ENCODE peak calls at places on chromosome 5, in five cellular contexts. L is heart left ventricle, A is ovary, N is AG04450, C is Caco-2. Q is an unnamed sample.
A peak's percentile ranks its signal among the peaks of the same experiment; 100 is the strongest.

GRCh38 chr5:125492977-125493376 is 746.5 kb upstream of the ZNF608 start:
- DNase-seq in A (no peak), C (no peak), L (no peak), N (no peak), Q (no peak)

GRCh38 chr5:156883316-156883875 is 33.3 kb downstream of the PPP1R2B start:
- DNase-seq in N (no peak), A (no peak), L (no peak), C (no peak), Q (no peak)

GRCh38 chr5:149838881-149839739 is 105.5 kb downstream of the PDE6A start:
- DNase-seq in A (no peak), N (no peak), L (no peak), C (no peak), Q (no peak)

GRCh38 chr5:135447298-135447929 is at the start of gene DCANP1:
- DNase-seq in N (no peak), C (no peak), L (no peak), A (no peak), Q (no peak)

GRCh38 chr5:149946118-149946517 is 1.5 kb upstream of the PDE6A start:
- DNase-seq in A (no peak), C (no peak), L (no peak), N (no peak), Q (no peak)

GRCh38 chr5:111134080-111134479 is 41.9 kb downstream of the WDR36 start:
- DNase-seq in N (peak; percentile 38), L (no peak), A (peak; percentile 25), C (no peak), Q (no peak)

GRCh38 chr5:120614512-120614911 is 150.4 kb downstream of the PRR16 start:
- DNase-seq in L (no peak), C (no peak), A (no peak), N (no peak), Q (no peak)

GRCh38 chr5:42597318-42597937 is 159.2 kb upstream of the CCDC152 start:
- DNase-seq in A (no peak), C (no peak), L (peak; percentile 20), N (no peak), Q (no peak)

GRCh38 chr5:168219515-168220410 is 71.7 kb upstream of the WWC1 start:
- DNase-seq in A (peak; percentile 42), C (peak; percentile 70), N (peak; percentile 42), L (peak; percentile 38), Q (no peak)

GRCh38 chr5:181223041-181223728 is at the start of gene TRIM41:
- DNase-seq in A (peak; percentile 99), N (peak; percentile 98), C (peak; percentile 99), L (peak; percentile 99), Q (peak; percentile 93)

GRCh38 chr5:150192462-150192861 is 2.6 kb downstream of the SLC6A7 start:
- DNase-seq in C (no peak), L (no peak), N (no peak), A (no peak), Q (no peak)

GRCh38 chr5:757931-758697 is 26.4 kb downstream of the ZDHHC11B start:
- DNase-seq in L (peak; percentile 87), A (no peak), C (peak; percentile 25), N (no peak), Q (no peak)

GRCh38 chr5:76867827-76868693 is 18.2 kb downstream of the S100Z start:
- DNase-seq in A (no peak), L (peak; percentile 59), C (peak; percentile 84), N (peak; percentile 47), Q (peak; percentile 18)

GRCh38 chr5:107781451-107781850 is 110.7 kb upstream of the EFNA5 start:
- DNase-seq in L (no peak), N (no peak), A (no peak), C (no peak), Q (no peak)

DNA sequence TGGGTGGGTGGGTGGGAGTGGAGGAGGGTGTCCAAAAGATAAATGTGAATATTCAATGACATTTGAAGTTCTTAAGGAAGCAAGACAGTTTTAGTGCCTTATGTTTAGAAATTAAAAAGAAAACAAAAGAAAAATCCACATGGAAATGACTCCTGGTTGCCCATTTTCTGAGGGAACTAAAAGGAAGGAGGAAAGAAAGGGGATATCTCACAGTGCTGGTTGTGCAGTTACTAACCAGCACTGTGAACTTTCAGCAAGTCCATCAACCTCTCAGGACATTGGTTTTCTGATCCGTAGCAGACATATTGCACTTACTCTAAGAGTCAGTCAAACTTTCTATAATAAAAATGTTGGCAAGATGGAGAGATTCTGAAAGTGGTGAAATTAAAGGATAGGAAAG is 431.0 kb upstream of the CLINT1 start:
- DNase-seq in A (no peak), C (no peak), L (no peak), N (no peak), Q (no peak)
- H3K9me3 ChIP-seq in A (no peaks in the 10 kb centered on the region), C (no peaks in the 10 kb centered on the region), L (peaks cover 6% of the 10 kb centered on the region), N (no peaks in the 10 kb centered on the region), Q (no peaks in the 10 kb centered on the region)

DNA sequence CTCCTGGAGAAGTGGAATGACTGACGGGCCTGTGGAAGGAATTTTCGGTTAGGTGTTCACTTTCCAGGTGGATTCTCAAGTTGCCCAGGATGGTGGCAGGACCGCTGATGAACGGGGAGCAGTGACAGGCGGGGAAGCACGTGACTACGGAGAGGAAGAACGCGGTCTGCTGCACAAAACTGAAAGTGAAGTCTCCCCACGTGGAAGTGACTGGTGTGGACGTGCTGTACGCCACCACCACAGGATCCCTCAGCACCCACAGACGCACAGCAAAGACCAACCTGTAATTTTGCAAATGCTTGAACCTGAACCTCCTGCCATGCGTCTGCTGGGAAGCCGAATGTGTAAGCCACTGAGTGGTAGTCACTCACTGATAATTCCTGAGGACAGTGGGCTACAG is 51.4 kb downstream of the RNF130 start:
- DNase-seq in L (no peak), A (no peak), C (no peak), N (no peak), Q (no peak)
- H3K9me3 ChIP-seq in L (peaks cover 3% of the 10 kb centered on the region), A (no peaks in the 10 kb centered on the region), C (no peaks in the 10 kb centered on the region), N (no peaks in the 10 kb centered on the region), Q (no peaks in the 10 kb centered on the region)

GRCh38 chr5:57277085-57277484 is 103.2 kb downstream of the GPBP1 start:
- DNase-seq in A (no peak), L (no peak), N (no peak), C (no peak), Q (no peak)
- H3K9me3 ChIP-seq in A (no peaks in the 10 kb centered on the region), L (no peaks in the 10 kb centered on the region), N (no peaks in the 10 kb centered on the region), C (peaks cover 7% of the 10 kb centered on the region), Q (no peaks in the 10 kb centered on the region)

DNA sequence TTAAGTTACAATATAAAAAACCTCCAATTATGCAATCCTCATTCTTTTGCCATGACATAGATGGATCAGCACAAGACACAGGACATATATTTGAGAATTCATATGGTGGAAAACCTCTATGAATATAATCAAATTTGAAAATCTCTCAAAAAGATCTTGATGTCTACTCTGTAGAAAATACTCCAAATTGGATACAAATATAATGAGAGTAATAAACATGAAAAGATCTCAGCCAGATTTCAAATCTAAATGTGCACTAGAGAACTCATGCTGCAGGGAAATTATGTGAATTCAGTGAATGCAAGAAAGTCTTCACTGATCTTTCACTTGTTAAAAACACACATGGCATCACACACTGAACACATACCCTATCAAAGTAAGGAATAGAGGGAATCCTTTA is 13.8 kb downstream of the PCDHB15 start:
- DNase-seq in N (no peak), A (no peak), C (no peak), L (no peak), Q (no peak)
- H3K9me3 ChIP-seq in N (peaks cover 29% of the 10 kb centered on the region), A (peaks cover 4% of the 10 kb centered on the region), C (peaks cover 49% of the 10 kb centered on the region), L (peaks cover 100% of the 10 kb centered on the region), Q (peaks cover 31% of the 10 kb centered on the region)

GRCh38 chr5:25950681-25951080 is 1087.7 kb downstream of the CDH9 start:
- DNase-seq in L (no peak), N (no peak), A (no peak), C (no peak), Q (no peak)
- H3K9me3 ChIP-seq in L (peaks cover 5% of the 10 kb centered on the region), N (no peaks in the 10 kb centered on the region), A (no peaks in the 10 kb centered on the region), C (no peaks in the 10 kb centered on the region), Q (no peaks in the 10 kb centered on the region)

Q was measured in T-helper 17 cell.